ENCODE peak calls at places on chromosomes 4 and X, in six cellular contexts. B is ovary, C is H1, I is fibroblast of lung, Q is mucosa of descending colon, O is neuronal stem cell. X is an unnamed sample.
A peak's percentile ranks its signal among the peaks of the same experiment; 100 is the strongest.

GRCh38 chr4:129240816-129241215 is 144.9 kb downstream of the C4orf33 start:
- DNase-seq in B (no peak), C (no peak), I (peak; percentile 10), Q (no peak), O (no peak), X (no peak)

GRCh38 chrX:21691512-21692018 is 33.4 kb upstream of the KLHL34 start:
- DNase-seq in B (no peak), C (no peak), I (no peak), Q (no peak), O (no peak), X (no peak)

GRCh38 chr4:2803624-2804448 is 11.0 kb downstream of the SH3BP2 start:
- DNase-seq in B (peak; percentile 34), C (no peak), I (no peak), Q (peak; percentile 80), O (no peak), X (no peak)

GRCh38 chr4:112563431-112564200 is 47.6 kb upstream of the NEUROG2 start:
- DNase-seq in B (no peak), C (no peak), I (no peak), Q (no peak), O (no peak), X (no peak)

GRCh38 chr4:16102356-16102755 is 18.5 kb upstream of the PROM1 start:
- DNase-seq in B (no peak), C (no peak), I (no peak), Q (no peak), O (no peak), X (no peak)

GRCh38 chr4:89765966-89766365 is 71.0 kb downstream of the SNCA start:
- DNase-seq in B (no peak), C (no peak), I (peak; percentile 92), Q (no peak), O (no peak), X (no peak)

GRCh38 chrX:55524487-55524886 is 34.8 kb upstream of the USP51 start:
- DNase-seq in B (no peak), C (no peak), I (peak; percentile 2), Q (no peak), O (no peak), X (peak; percentile 0)

GRCh38 chrX:7261672-7262332 is 113.8 kb upstream of the PUDP start:
- DNase-seq in B (no peak), C (no peak), I (no peak), Q (no peak), O (no peak), X (no peak)

GRCh38 chr4:5905714-5906113 is 12.8 kb upstream of the CRMP1 start:
- DNase-seq in B (no peak), C (peak; percentile 54), I (no peak), Q (no peak), O (no peak), X (no peak)

GRCh38 chr4:4328206-4328605 is 38.2 kb downstream of the ZBTB49 start:
- DNase-seq in B (no peak), C (no peak), I (no peak), Q (no peak), O (no peak), X (no peak)

GRCh38 chr4:57020467-57021101 is 41.9 kb downstream of the POLR2B start:
- DNase-seq in B (no peak), C (no peak), I (peak; percentile 72), Q (no peak), O (no peak), X (no peak)

GRCh38 chr4:176838611-176839411 is 46.1 kb upstream of the VEGFC start:
- DNase-seq in B (no peak), C (no peak), I (peak; percentile 64), Q (no peak), O (no peak), X (no peak)

GRCh38 chrX:155745792-155746191 is 133.0 kb upstream of the TMLHE start:
- DNase-seq in B (no peak), C (no peak), I (peak; percentile 35), Q (no peak), O (no peak), X (peak; percentile 0)

GRCh38 chr4:74499986-74500781 is 55.2 kb downstream of the AREG start:
- DNase-seq in B (no peak), C (no peak), I (no peak), Q (no peak), O (no peak), X (no peak)

GRCh38 chrX:65926095-65927019 is 113.5 kb downstream of the VSIG4 start:
- DNase-seq in B (no peak), C (no peak), I (no peak), Q (peak; percentile 58), O (no peak), X (no peak)

GRCh38 chr4:23373269-23373668 is 516.6 kb downstream of the PPARGC1A start:
- DNase-seq in B (no peak), C (no peak), I (no peak), Q (no peak), O (no peak), X (no peak)

GRCh38 chr4:136927172-136927571 is 605.1 kb downstream of the PCDH18 start:
- DNase-seq in B (no peak), C (no peak), I (peak; percentile 10), Q (no peak), O (no peak), X (no peak)

GRCh38 chrX:72133851-72134546 is 2.3 kb upstream of the RTL5 start:
- DNase-seq in B (no peak), C (no peak), I (no peak), Q (no peak), O (no peak), X (no peak)

GRCh38 chr4:9924750-9925149 is 96.5 kb downstream of the SLC2A9 start:
- DNase-seq in B (no peak), C (no peak), I (no peak), Q (no peak), O (no peak), X (no peak)

GRCh38 chr4:144501231-144501780 is 144.7 kb upstream of the HHIP start:
- DNase-seq in B (no peak), C (no peak), I (no peak), Q (no peak), O (no peak), X (no peak)

GRCh38 chrX:19882066-19882775 is 5.2 kb downstream of the SH3KBP1 start:
- DNase-seq in B (no peak), C (no peak), I (no peak), Q (no peak), O (no peak), X (no peak)

GRCh38 chrX:14922437-14922836 is 49.2 kb downstream of the MOSPD2 start:
- DNase-seq in B (no peak), C (no peak), I (peak; percentile 67), Q (no peak), O (no peak), X (no peak)

DNA sequence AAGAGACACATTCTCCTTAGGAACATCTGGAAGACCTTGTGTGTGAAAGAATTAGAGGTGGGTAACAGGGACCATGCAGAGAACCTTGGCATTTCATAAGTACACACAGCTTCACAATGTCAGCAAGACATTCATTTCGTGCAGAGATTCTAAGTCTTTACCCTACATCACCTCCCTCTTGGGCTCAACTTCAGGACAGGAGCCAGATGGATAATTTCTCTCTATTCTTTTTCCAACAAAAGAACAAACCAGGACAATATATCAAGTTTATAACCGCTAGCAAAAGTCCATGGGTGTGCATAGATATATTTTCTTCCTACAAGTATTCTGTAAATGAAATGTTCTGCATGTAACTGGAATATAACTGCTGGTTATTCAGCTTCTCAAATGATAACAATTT is 458.0 kb upstream of the INTU start:
- DNase-seq in B (no peak), C (no peak), I (no peak), Q (no peak), O (no peak), X (no peak)
- H3K36me3 ChIP-seq in B (no peaks in the 10 kb centered on the region), C (no peaks in the 10 kb centered on the region), I (no peaks in the 10 kb centered on the region), Q (no peaks in the 10 kb centered on the region), O (no peaks in the 10 kb centered on the region), X (no peaks in the 10 kb centered on the region)

GRCh38 chrX:287670-288069 is 6.5 kb downstream of the PLCXD1 start:
- DNase-seq in B (no peak), C (no peak), I (no peak), Q (peak; percentile 13), O (no peak), X (no peak)
- H3K36me3 ChIP-seq in B (no peaks in the 10 kb centered on the region), C (peaks cover 63% of the 10 kb centered on the region), I (peaks cover 20% of the 10 kb centered on the region), Q (no peaks in the 10 kb centered on the region), O (peaks cover 54% of the 10 kb centered on the region), X (peaks cover 71% of the 10 kb centered on the region)

GRCh38 chrX:11597479-11597878 is 68.2 kb downstream of the ARHGAP6 start:
- DNase-seq in B (no peak), C (no peak), I (peak; percentile 56), Q (no peak), O (no peak), X (no peak)

GRCh38 chrX:11606408-11606807 is 59.3 kb downstream of the ARHGAP6 start:
- DNase-seq in B (no peak), C (no peak), I (no peak), Q (no peak), O (no peak), X (no peak)

DNA sequence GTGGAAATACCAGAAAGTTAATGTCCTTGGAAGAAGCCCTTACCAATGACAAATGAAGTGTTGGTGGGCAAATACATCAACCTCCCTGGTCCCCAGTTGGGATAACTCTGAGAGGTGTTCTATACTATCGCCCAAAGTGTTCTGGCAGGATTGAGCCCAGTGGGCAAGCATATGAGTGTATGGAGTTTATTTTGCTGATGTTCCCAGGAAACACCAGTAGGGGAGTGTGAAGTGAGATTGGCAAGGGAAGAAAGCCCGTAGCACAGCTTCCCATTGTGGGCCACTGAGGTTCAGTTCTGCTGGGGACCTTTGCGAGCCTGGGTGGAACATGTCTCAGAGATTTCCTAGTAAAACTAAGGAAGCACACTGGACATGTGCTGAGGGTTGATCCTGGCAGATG is 65.1 kb downstream of the ARHGAP6 start:
- DNase-seq in B (no peak), C (no peak), I (no peak), Q (no peak), O (no peak), X (no peak)
- H3K36me3 ChIP-seq in B (no peaks in the 10 kb centered on the region), C (no peaks in the 10 kb centered on the region), I (no peaks in the 10 kb centered on the region), Q (no peaks in the 10 kb centered on the region), O (no peaks in the 10 kb centered on the region), X (no peaks in the 10 kb centered on the region)

GRCh38 chr4:153010137-153010536 is 74.0 kb downstream of the FHDC1 start:
- DNase-seq in B (no peak), C (no peak), I (no peak), Q (no peak), O (no peak), X (no peak)
- H3K36me3 ChIP-seq in B (no peaks in the 10 kb centered on the region), C (no peaks in the 10 kb centered on the region), I (no peaks in the 10 kb centered on the region), Q (no peaks in the 10 kb centered on the region), O (no peaks in the 10 kb centered on the region), X (no peaks in the 10 kb centered on the region)

DNA sequence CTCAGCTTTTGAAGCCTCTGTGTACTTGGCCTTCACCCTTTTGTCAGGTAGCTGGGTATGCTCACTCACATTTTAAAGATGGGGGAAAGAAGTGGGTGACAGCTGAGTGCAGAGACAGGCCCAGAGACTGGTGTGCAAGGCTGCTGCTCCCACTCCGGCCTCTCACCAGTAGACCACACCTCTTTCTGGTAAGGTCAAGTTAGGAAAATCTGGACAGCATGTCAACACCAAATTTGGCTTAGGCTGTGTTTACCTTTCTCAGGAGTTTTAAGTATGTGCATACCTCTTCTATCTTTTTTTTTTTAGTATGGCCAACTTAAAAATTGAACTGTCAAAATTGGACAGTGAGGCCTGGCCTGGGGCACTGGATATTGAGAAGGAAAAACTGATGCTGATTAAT is 66.6 kb downstream of the CLDN22 start:
- DNase-seq in B (no peak), C (no peak), I (no peak), Q (no peak), O (no peak), X (no peak)
- H3K36me3 ChIP-seq in B (no peaks in the 10 kb centered on the region), C (peaks cover 26% of the 10 kb centered on the region), I (peaks cover 2% of the 10 kb centered on the region), Q (no peaks in the 10 kb centered on the region), O (peaks cover 16% of the 10 kb centered on the region), X (peaks cover 82% of the 10 kb centered on the region)